ENCODE peak calls at places on chromosome 20, in six cellular contexts. Q is upper lobe of left lung, N is transverse colon, C is H1, I is A549, K is sigmoid colon. W is an unnamed sample.

GRCh38 chr20:19138758-19139157 is 73.7 kb upstream of the SLC24A3 start:
- DNase-seq in C (no peak), Q (no peak), I (no peak), N (no peak), K (no peak), W (no peak)

GRCh38 chr20:6473197-6473596 is 294.3 kb upstream of the BMP2 start:
- DNase-seq in K (no peak), Q (no peak), C (no peak), I (no peak), N (no peak), W (no peak)

GRCh38 chr20:46883847-46884246 is 10.8 kb upstream of the EYA2 start:
- DNase-seq in C (no peak), K (no peak), Q (no peak), N (no peak), I (no peak), W (no peak)

GRCh38 chr20:12152996-12153395 is 235.3 kb downstream of the BTBD3 start:
- DNase-seq in N (no peak), K (no peak), I (no peak), Q (no peak), C (no peak), W (peak)

GRCh38 chr20:36408219-36408618 is 102.1 kb downstream of the DLGAP4 start:
- DNase-seq in K (no peak), C (no peak), I (peak), Q (no peak), N (peak), W (peak)

GRCh38 chr20:13654463-13655023 is 15.8 kb upstream of the TASP1 start:
- DNase-seq in Q (no peak), C (no peak), I (no peak), N (no peak), K (no peak), W (no peak)

GRCh38 chr20:10040070-10040970 is 5.5 kb downstream of the ANKEF1 start:
- DNase-seq in K (no peak), I (peak), N (no peak), Q (no peak), C (no peak), W (peak)

GRCh38 chr20:23644159-23644558 is 6.4 kb upstream of the CST3 start:
- DNase-seq in N (no peak), K (no peak), I (no peak), C (no peak), Q (no peak), W (no peak)

GRCh38 chr20:6007094-6007528 is 46.7 kb downstream of the LRRN4 start:
- DNase-seq in K (no peak), C (no peak), Q (peak), N (no peak), I (no peak), W (peak)

GRCh38 chr20:10501377-10501776 is 66.3 kb downstream of the SLX4IP start:
- DNase-seq in N (no peak), Q (peak), I (no peak), K (peak), C (no peak), W (no peak)

GRCh38 chr20:309841-310644 is 12.7 kb downstream of the ZCCHC3 start:
- DNase-seq in C (peak), K (peak), N (peak), Q (peak), I (peak), W (peak)
- TF ChIP-seq EP300 in C (no peak), K (no peak), N (no peak), Q (no peak), I (no peak), W (peak)

GRCh38 chr20:38724603-38725457 is 544 bp downstream of the SLC32A1 start:
- DNase-seq in K (no peak), Q (no peak), I (no peak), N (no peak), C (no peak), W (no peak)

GRCh38 chr20:38725458-38725958 is 1.2 kb downstream of the SLC32A1 start:
- DNase-seq in C (no peak), Q (no peak), I (no peak), N (no peak), K (no peak), W (no peak)

GRCh38 chr20:38722708-38723068 is 1.6 kb upstream of the SLC32A1 start:
- DNase-seq in K (no peak), C (no peak), I (no peak), Q (no peak), N (no peak), W (no peak)

GRCh38 chr20:38723069-38723981 is 961 bp upstream of the SLC32A1 start:
- DNase-seq in C (no peak), I (no peak), K (no peak), N (no peak), Q (no peak), W (no peak)

GRCh38 chr20:38723982-38724602 is at the start of gene SLC32A1:
- DNase-seq in K (no peak), N (no peak), I (no peak), Q (no peak), C (no peak), W (no peak)
- TF ChIP-seq EP300 in K (no peak), N (no peak), I (no peak), Q (no peak), C (no peak), W (no peak)

DNA sequence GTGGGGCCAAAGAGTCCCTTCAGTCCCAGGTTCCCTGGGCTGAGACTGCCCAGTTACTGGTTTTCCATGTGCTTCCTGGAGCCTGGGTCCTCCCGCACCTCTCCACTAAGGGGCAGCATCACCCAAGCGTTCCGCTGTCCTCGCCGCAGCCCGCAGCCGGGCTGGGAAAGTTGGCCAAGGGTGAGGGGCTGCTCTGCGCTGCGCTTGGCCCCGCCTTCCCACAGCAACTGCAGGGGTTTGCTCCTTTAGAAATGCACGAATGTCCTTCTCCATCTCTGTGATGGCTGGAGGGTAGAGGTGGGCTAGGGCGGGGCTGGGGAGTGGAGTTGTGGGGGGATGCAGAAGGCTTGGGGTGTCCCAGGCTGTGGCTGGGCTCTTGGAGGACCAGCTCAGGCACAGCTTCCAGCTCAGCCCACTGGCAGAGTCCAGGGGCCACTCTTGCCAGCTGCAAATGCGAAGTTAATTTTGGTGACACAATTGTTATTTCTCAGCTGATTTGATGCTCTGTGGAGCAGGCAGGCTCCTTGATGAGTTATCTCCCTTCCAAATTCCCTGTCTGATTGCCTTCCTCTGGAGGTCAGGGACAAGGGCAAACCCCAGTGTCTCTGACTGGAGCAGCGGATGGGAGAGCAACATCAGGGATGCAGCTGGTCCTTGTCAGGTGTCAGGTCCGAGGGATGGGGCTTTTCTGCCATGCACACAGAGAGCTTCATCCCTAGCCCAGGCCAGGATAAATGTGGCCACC is 63.2 kb downstream of the NOL4L start:
- DNase-seq in N (peak), I (peak), Q (peak), C (peak), K (peak), W (peak)
- TF ChIP-seq EP300 in N (no peak), I (no peak), Q (no peak), C (no peak), K (no peak), W (peak)

GRCh38 chr20:41693136-41693979 is 75.2 kb upstream of the CHD6 start:
- DNase-seq in K (peak), C (peak), I (peak), N (peak), Q (peak), W (peak)
- TF ChIP-seq EP300 in K (no peak), C (no peak), I (no peak), N (no peak), Q (peak), W (no peak)

GRCh38 chr20:38930242-38930569 is 4.0 kb downstream of the FAM83D start:
- DNase-seq in I (no peak), K (no peak), C (no peak), Q (no peak), N (no peak), W (no peak)

GRCh38 chr20:38926934-38927616 is 858 bp downstream of the FAM83D start:
- DNase-seq in K (no peak), N (no peak), Q (no peak), C (no peak), I (peak), W (no peak)

GRCh38 chr20:38927902-38928578 is 1.8 kb downstream of the FAM83D start:
- DNase-seq in C (no peak), K (no peak), N (peak), Q (no peak), I (peak), W (no peak)

GRCh38 chr20:38924718-38925117 is 1.5 kb upstream of the FAM83D start:
- DNase-seq in N (no peak), I (no peak), K (no peak), C (no peak), Q (no peak), W (no peak)

DNA sequence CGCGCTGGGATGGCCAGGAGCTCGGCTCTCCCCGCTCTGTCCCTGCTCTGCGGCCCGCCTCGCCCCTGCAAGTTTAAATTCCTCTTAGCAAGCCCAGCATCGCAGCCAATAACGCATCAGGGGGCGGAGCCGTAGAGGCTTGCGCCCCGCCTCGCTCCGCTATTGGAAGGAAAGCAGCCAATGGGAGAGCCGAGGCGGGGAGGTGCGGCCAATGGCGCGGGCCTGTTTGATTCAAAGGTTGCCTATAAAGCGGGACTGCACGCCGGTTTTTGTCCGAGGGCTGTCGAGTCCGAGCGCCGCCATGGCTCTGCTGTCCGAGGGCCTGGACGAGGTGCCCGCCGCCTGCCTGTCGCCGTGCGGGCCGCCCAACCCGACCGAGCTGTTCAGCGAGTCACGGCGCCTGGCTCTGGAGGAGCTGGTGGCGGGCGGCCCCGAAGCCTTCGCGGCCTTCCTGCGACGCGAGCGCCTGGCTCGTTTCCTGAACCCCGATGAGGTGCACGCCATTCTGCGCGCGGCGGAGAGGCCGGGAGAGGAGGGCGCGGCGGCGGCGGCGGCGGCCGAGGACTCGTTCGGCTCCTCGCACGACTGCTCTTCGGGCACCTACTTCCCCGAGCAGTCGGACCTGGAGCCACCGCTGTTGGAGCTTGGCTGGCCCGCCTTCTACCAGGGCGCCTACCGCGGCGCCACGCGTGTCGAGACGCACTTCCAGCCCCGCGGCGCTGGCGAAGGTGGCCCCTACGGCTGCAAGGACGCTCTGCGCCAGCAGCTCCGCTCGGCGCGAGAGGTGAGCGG is at the start of gene FAM83D:
- DNase-seq in I (peak), Q (peak), C (peak), N (peak), K (peak), W (peak)
- TF ChIP-seq EP300 in I (no peak), Q (no peak), C (no peak), N (no peak), K (no peak), W (no peak)

GRCh38 chr20:52039746-52040145 is 151.8 kb downstream of the ZFP64 start:
- DNase-seq in I (no peak), C (no peak), N (no peak), K (no peak), Q (no peak), W (no peak)
- TF ChIP-seq EP300 in I (no peak), C (no peak), N (no peak), K (no peak), Q (no peak), W (no peak)

DNA sequence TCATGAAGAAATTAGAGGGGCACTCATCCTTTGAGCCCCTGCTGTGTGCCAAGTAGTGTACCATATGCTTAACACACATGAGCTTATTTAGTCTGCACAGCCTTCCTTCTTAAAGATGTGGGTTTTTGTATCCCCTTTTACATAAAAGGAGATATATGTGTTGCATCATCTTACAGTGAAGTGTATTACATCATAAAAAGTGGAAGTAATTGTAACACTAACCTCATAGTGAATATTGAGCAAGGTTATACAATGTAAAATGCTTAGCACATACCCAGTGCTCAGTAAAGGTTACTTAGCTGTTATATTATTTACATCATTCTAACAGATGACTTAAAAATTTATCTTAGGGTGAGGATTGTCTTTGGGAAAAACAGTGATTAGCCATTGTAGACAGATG is 3.7 kb upstream of the PIGU start:
- DNase-seq in Q (no peak), N (no peak), K (no peak), I (no peak), C (no peak), W (no peak)
- TF ChIP-seq EP300 in Q (no peak), N (no peak), K (no peak), I (no peak), C (no peak), W (no peak)

GRCh38 chr20:50670126-50670862 is 21.0 kb downstream of the RIPOR3 start:
- DNase-seq in N (no peak), Q (no peak), C (no peak), I (peak), K (no peak), W (peak)

GRCh38 chr20:50668326-50668725 is 23.0 kb downstream of the RIPOR3 start:
- DNase-seq in Q (no peak), N (no peak), C (no peak), K (no peak), I (no peak), W (no peak)

GRCh38 chr20:50668798-50669197 is 22.5 kb downstream of the RIPOR3 start:
- DNase-seq in C (no peak), N (no peak), Q (no peak), I (no peak), K (no peak), W (no peak)

GRCh38 chr20:50664248-50664647 is 27.1 kb downstream of the RIPOR3 start:
- DNase-seq in C (no peak), N (no peak), I (no peak), K (no peak), Q (no peak), W (no peak)

GRCh38 chr20:50666709-50667310 is 24.5 kb downstream of the RIPOR3 start:
- DNase-seq in C (no peak), N (no peak), Q (no peak), K (no peak), I (no peak), W (no peak)
- TF ChIP-seq EP300 in C (no peak), N (no peak), Q (no peak), K (no peak), I (no peak), W (no peak)

DNA sequence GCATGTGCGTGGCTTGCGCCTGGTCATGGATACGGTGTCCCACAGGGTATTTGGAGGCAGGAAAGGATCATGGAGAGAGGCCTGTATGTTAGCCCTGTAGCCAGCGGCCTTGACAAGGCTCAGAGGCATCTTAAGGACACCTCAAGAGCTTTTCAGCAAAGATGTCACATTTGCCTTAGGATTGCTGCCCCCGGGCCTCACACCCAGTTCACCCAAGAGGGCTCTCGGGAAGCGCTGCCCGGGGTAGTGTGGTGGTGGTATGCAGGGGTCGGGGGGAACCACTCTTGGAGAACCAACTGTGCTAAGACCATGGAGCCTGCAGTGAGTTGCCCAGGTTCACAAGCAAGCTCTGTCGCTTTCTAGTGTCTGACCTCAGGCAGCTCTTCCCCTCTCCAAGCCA is 36.9 kb upstream of the VSTM2L start:
- DNase-seq in I (no peak), C (no peak), Q (no peak), K (no peak), N (no peak), W (no peak)
- TF ChIP-seq EP300 in I (no peak), C (no peak), Q (no peak), K (no peak), N (no peak), W (no peak)

GRCh38 chr20:45343867-45344721 is 4.1 kb downstream of the SDC4 start:
- DNase-seq in C (no peak), I (peak), N (peak), Q (peak), K (peak), W (peak)

GRCh38 chr20:45346291-45346718 is 1.9 kb downstream of the SDC4 start:
- DNase-seq in N (no peak), I (no peak), C (no peak), K (no peak), Q (no peak), W (no peak)

GRCh38 chr20:45343445-45343866 is 4.8 kb downstream of the SDC4 start:
- DNase-seq in K (no peak), I (no peak), N (peak), Q (peak), C (no peak), W (peak)

GRCh38 chr20:45346851-45347250 is 1.4 kb downstream of the SDC4 start:
- DNase-seq in K (no peak), Q (no peak), N (no peak), C (no peak), I (no peak), W (no peak)

DNA sequence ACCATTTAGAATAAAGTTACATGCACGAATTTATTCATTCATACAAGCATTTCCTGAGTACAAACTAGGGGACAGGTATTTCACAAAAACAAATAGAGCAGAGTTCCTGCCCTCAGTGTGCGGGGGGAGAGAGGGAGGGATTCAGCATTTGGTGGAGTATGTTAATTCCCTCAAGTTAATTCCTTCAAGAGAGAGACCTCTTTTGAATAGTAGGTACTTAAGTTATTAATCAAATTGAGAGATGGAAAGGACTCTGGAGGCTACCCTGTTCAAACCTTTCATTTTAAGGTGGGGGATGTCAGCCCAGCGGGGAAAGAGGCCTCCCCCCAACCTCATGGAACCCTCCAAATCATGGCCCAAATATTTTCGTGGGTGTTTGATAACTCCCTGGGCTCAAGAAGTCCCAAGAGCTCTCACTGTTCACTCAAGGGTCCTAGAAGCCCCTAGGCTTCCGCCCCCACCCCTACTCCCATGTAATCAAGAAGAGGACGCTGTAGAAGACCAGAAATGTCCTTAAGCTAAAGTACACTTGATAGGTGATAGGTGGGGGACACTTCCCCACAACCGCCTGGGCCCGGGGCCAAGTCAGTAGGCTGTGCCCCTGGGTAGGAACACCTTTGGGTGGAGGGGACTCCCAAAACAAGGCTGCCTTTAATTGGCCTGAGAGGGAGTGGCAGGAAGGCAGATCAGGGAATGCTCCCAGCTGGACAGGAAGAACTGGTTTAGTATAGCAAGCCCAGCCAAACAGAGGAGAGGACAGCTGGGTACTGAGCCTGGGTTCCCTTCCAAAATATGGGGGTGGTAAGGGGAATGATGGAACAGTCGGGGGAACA is 2.9 kb downstream of the SDC4 start:
- DNase-seq in Q (peak), K (no peak), I (no peak), C (no peak), N (peak), W (no peak)
- TF ChIP-seq EP300 in Q (no peak), K (no peak), I (no peak), C (no peak), N (no peak), W (no peak)

W was measured in HepG2.